ENCODE peak calls at places on chromosomes 13 and 19, in eight cellular contexts. D is thyroid gland; C is Caki2; P is thoracic aorta; A is activated naive CD8-positive, alpha-beta T cell treated with anti-CD3 and anti-CD28 coated beads, Interleukin-2, amount 50 U/mL, for 24 hours; R is T47D; E is DMS153; K is stimulated activated CD4-positive, alpha-beta T cell treated with anti-CD3 and anti-CD28 coated beads, Interleukin-1b, Interleukin-23, amount 100 ng/mL, for 24 hours. N is an unnamed sample.

GRCh38 chr13:50162001-50162400 is 146.8 kb downstream of the KCNRG start:
- DNase-seq in K (no peak), R (no peak), A (no peak), D (no peak), E (no peak), P (no peak), C (no peak), N (no peak)

GRCh38 chr19:2556221-2557092 is 80.5 kb downstream of the GADD45B start:
- DNase-seq in K (no peak), A (no peak), R (no peak), E (no peak), P (no peak), C (no peak), D (no peak), N (no peak)

GRCh38 chr19:4369888-4370260 is 26.5 kb downstream of the MPND start:
- DNase-seq in E (peak), C (no peak), K (peak), A (peak), D (no peak), P (no peak), R (no peak), N (peak)

GRCh38 chr13:40776681-40777165 is 5.7 kb upstream of the MRPS31 start:
- DNase-seq in D (no peak), P (no peak), K (peak), A (peak), C (no peak), R (no peak), E (no peak), N (peak)

GRCh38 chr13:39455534-39456175 is 147.3 kb downstream of the LHFPL6 start:
- DNase-seq in K (no peak), E (no peak), C (no peak), A (no peak), R (no peak), P (no peak), D (no peak), N (no peak)

GRCh38 chr19:13022859-13023636 is 27.8 kb downstream of the NFIX start:
- DNase-seq in R (peak), E (peak), D (peak), P (no peak), A (no peak), C (no peak), K (no peak), N (peak)

GRCh38 chr19:34104099-34104498 is 68.2 kb upstream of the LSM14A start:
- DNase-seq in E (no peak), K (no peak), P (no peak), A (no peak), D (no peak), C (no peak), R (no peak), N (no peak)

GRCh38 chr19:38650911-38651584 is 3.6 kb downstream of the ACTN4 start:
- DNase-seq in E (no peak), D (peak), P (no peak), A (no peak), R (no peak), K (no peak), C (peak), N (peak)

GRCh38 chr13:50393641-50394040 is 378.4 kb downstream of the KCNRG start:
- DNase-seq in A (no peak), R (no peak), E (peak), C (no peak), P (no peak), D (no peak), K (no peak), N (peak)

GRCh38 chr13:110560606-110561334 is 752 bp downstream of the RAB20 start:
- DNase-seq in C (peak), P (no peak), E (no peak), K (no peak), D (peak), A (no peak), R (no peak), N (peak)

GRCh38 chr13:96792736-96793444 is 201.4 kb downstream of the OXGR1 start:
- DNase-seq in D (no peak), K (no peak), P (no peak), A (no peak), E (no peak), R (no peak), C (no peak), N (no peak)

GRCh38 chr19:46299004-46299509 is 2.2 kb downstream of the HIF3A start:
- DNase-seq in C (peak), K (no peak), E (peak), D (peak), A (no peak), P (peak), R (peak), N (peak)

GRCh38 chr13:94967183-94968039 is 255.1 kb upstream of the SOX21 start:
- DNase-seq in K (peak), R (no peak), A (peak), D (peak), E (no peak), P (no peak), C (peak), N (no peak)

GRCh38 chr13:83220241-83220640 is 662.0 kb downstream of the SLITRK1 start:
- DNase-seq in D (no peak), C (no peak), R (no peak), P (no peak), K (no peak), E (no peak), A (no peak), N (no peak)

GRCh38 chr13:31769581-31769980 is 30.3 kb downstream of the RXFP2 start:
- DNase-seq in K (no peak), A (no peak), R (no peak), E (no peak), P (no peak), D (no peak), C (no peak), N (no peak)

GRCh38 chr13:106466691-106467405 is 68.6 kb downstream of the EFNB2 start:
- DNase-seq in C (no peak), A (no peak), E (no peak), K (no peak), P (no peak), D (no peak), R (no peak), N (peak)

GRCh38 chr13:88602786-88603777 is 931.9 kb downstream of the SLITRK5 start:
- DNase-seq in A (no peak), C (no peak), P (no peak), D (no peak), R (no peak), K (no peak), E (no peak), N (no peak)

GRCh38 chr19:801030-801860 is 4.0 kb downstream of the PTBP1 start:
- DNase-seq in E (no peak), C (no peak), P (peak), R (peak), A (no peak), D (peak), K (no peak), N (no peak)

GRCh38 chr19:50414850-50415660 is 3.7 kb upstream of the SPIB start:
- DNase-seq in E (no peak), K (peak), D (peak), R (peak), P (no peak), C (no peak), A (peak), N (no peak)

GRCh38 chr13:27638521-27638920 is 16.8 kb downstream of the POLR1D start:
- DNase-seq in A (no peak), K (no peak), E (no peak), D (no peak), R (no peak), C (no peak), P (no peak), N (no peak)

GRCh38 chr19:33418461-33418860 is 45.0 kb downstream of the CEBPG start:
- DNase-seq in E (no peak), K (no peak), P (no peak), R (no peak), D (no peak), C (no peak), A (no peak), N (no peak)

GRCh38 chr13:32443111-32443510 is 15.2 kb upstream of the N4BP2L1 start:
- DNase-seq in C (no peak), P (no peak), E (peak), R (no peak), K (no peak), D (no peak), A (peak), N (peak)

GRCh38 chr19:33512021-33512420 is 9.6 kb downstream of the PEPD start:
- DNase-seq in E (no peak), K (no peak), C (no peak), D (no peak), A (no peak), P (no peak), R (no peak), N (no peak)

GRCh38 chr19:54106716-54107115 is 4.1 kb downstream of the NDUFA3 start:
- DNase-seq in A (no peak), D (no peak), C (no peak), K (no peak), P (no peak), R (no peak), E (no peak), N (no peak)

GRCh38 chr19:51372021-51372648 is 319 bp downstream of the NKG7 start:
- DNase-seq in D (no peak), R (no peak), E (no peak), C (no peak), K (no peak), P (no peak), A (peak), N (no peak)

GRCh38 chr19:45468803-45469131 is 971 bp downstream of the FOSB start:
- DNase-seq in P (no peak), R (no peak), D (no peak), K (no peak), C (no peak), E (no peak), A (no peak), N (peak)

GRCh38 chr13:61466280-61466679 is 50.6 kb upstream of the PCDH20 start:
- DNase-seq in R (no peak), C (peak), A (no peak), P (no peak), K (no peak), E (no peak), D (no peak), N (no peak)

GRCh38 chr19:5023128-5023571 is 54.2 kb downstream of the KDM4B start:
- DNase-seq in D (peak), P (no peak), K (no peak), A (no peak), R (peak), E (no peak), C (no peak), N (no peak)

GRCh38 chr19:43574424-43575155 is 737 bp downstream of the XRCC1 start:
- DNase-seq in D (no peak), A (no peak), K (no peak), R (no peak), C (peak), P (no peak), E (no peak), N (no peak)

GRCh38 chr13:23159205-23159586 is 21.6 kb upstream of the SGCG start:
- DNase-seq in A (peak), C (peak), E (no peak), K (peak), R (peak), D (no peak), P (no peak), N (no peak)